ENCODE peak calls at places on chromosomes 4 and X, in nine cellular contexts. Z is breast epithelium, C is endothelial cell of umbilical vein, K is adrenal gland, U is Peyer's patch, H is lower leg skin, M is stomach, J is HCT116, X is transverse colon. L is an unnamed sample.
A peak's percentile ranks its signal among the peaks of the same experiment; 100 is the strongest.

GRCh38 chr4:91127891-91128290 is 1000.7 kb downstream of the CCSER1 start:
- DNase-seq in Z (no peak), C (no peak), K (no peak), U (no peak), H (no peak), M (no peak), J (no peak), X (no peak), L (no peak)

GRCh38 chrX:140762061-140762460 is 52.5 kb downstream of the LINC00632 start:
- DNase-seq in Z (no peak), C (peak; percentile 46), K (peak; percentile 37), U (no peak), H (no peak), M (peak; percentile 38), J (no peak), X (peak; percentile 13), L (no peak)

GRCh38 chr4:165461176-165461835 is 82.5 kb downstream of the CPE start:
- DNase-seq in Z (no peak), C (no peak), K (no peak), U (no peak), H (no peak), M (no peak), J (no peak), X (no peak), L (peak; percentile 18)

GRCh38 chr4:47038263-47038662 is 6.9 kb downstream of the GABRB1 start:
- DNase-seq in Z (no peak), C (no peak), K (no peak), U (no peak), H (no peak), M (no peak), J (no peak), X (no peak), L (no peak)

GRCh38 chr4:100738388-100739165 is 220.8 kb upstream of the EMCN start:
- DNase-seq in Z (no peak), C (peak; percentile 79), K (no peak), U (no peak), H (no peak), M (peak; percentile 31), J (peak; percentile 79), X (peak; percentile 35), L (no peak)

GRCh38 chr4:4582653-4583052 is 40.8 kb upstream of the STX18 start:
- DNase-seq in Z (no peak), C (no peak), K (no peak), U (no peak), H (peak; percentile 28), M (no peak), J (no peak), X (no peak), L (no peak)

GRCh38 chr4:139783761-139784484 is 118.3 kb downstream of the MGST2 start:
- DNase-seq in Z (no peak), C (no peak), K (no peak), U (no peak), H (no peak), M (no peak), J (no peak), X (no peak), L (no peak)

GRCh38 chr4:145347684-145348083 is 134.0 kb upstream of the SMAD1 start:
- DNase-seq in Z (no peak), C (no peak), K (no peak), U (no peak), H (no peak), M (no peak), J (no peak), X (no peak), L (no peak)

GRCh38 chrX:15056044-15056443 is 182.8 kb downstream of the MOSPD2 start:
- DNase-seq in Z (no peak), C (no peak), K (no peak), U (no peak), H (no peak), M (no peak), J (no peak), X (no peak), L (no peak)

GRCh38 chr4:112210777-112211176 is 20.8 kb upstream of the AP1AR start:
- DNase-seq in Z (no peak), C (no peak), K (no peak), U (no peak), H (no peak), M (no peak), J (no peak), X (no peak), L (no peak)

GRCh38 chrX:110316351-110317078 is 1.4 kb downstream of the AMMECR1 start:
- DNase-seq in Z (no peak), C (peak; percentile 40), K (no peak), U (no peak), H (no peak), M (no peak), J (no peak), X (no peak), L (no peak)

GRCh38 chrX:22095306-22095705 is 63.2 kb downstream of the PHEX start:
- DNase-seq in Z (no peak), C (no peak), K (no peak), U (no peak), H (peak; percentile 88), M (no peak), J (no peak), X (peak; percentile 10), L (peak; percentile 15)

GRCh38 chrX:136765957-136766356 is 14.8 kb downstream of the ARHGEF6 start:
- DNase-seq in Z (no peak), C (no peak), K (peak; percentile 28), U (no peak), H (no peak), M (no peak), J (no peak), X (no peak), L (no peak)

GRCh38 chrX:136759968-136760367 is 20.8 kb downstream of the ARHGEF6 start:
- DNase-seq in Z (no peak), C (peak; percentile 6), K (no peak), U (no peak), H (no peak), M (no peak), J (no peak), X (no peak), L (no peak)

GRCh38 chrX:136764206-136764605 is 16.5 kb downstream of the ARHGEF6 start:
- DNase-seq in Z (no peak), C (no peak), K (no peak), U (no peak), H (no peak), M (no peak), J (no peak), X (no peak), L (no peak)

GRCh38 chrX:136762820-136763452 is 17.8 kb downstream of the ARHGEF6 start:
- DNase-seq in Z (no peak), C (no peak), K (no peak), U (no peak), H (no peak), M (no peak), J (no peak), X (no peak), L (no peak)

DNA sequence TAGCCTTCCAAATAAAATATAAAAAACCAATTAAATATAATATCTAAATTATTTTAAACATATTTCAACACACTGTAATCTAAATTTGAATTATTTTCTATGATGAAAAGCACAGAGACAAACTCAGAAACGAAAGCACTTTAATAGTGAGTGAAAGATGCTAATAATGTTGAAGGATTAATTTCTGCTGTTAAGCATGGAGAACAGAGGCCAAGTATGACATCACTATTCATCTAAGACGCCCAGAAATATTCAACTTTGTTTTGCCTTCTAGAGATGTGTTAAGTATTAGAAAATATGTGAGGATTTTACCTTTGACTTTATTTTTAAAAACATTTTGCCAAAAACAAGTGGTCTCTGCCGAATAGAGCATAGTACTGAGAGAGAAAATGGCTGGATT is 19.3 kb downstream of the ARHGEF6 start:
- DNase-seq in Z (no peak), C (no peak), K (no peak), U (no peak), H (no peak), M (no peak), J (no peak), X (no peak), L (no peak)
- H3K4me3 ChIP-seq in Z (no peak overlapping the region), C (no peak overlapping the region), K (no peak overlapping the region), U (no peak overlapping the region), H (no peak overlapping the region), M (no peak overlapping the region), J (no peak overlapping the region), X (no peak overlapping the region), L (no peak overlapping the region)

DNA sequence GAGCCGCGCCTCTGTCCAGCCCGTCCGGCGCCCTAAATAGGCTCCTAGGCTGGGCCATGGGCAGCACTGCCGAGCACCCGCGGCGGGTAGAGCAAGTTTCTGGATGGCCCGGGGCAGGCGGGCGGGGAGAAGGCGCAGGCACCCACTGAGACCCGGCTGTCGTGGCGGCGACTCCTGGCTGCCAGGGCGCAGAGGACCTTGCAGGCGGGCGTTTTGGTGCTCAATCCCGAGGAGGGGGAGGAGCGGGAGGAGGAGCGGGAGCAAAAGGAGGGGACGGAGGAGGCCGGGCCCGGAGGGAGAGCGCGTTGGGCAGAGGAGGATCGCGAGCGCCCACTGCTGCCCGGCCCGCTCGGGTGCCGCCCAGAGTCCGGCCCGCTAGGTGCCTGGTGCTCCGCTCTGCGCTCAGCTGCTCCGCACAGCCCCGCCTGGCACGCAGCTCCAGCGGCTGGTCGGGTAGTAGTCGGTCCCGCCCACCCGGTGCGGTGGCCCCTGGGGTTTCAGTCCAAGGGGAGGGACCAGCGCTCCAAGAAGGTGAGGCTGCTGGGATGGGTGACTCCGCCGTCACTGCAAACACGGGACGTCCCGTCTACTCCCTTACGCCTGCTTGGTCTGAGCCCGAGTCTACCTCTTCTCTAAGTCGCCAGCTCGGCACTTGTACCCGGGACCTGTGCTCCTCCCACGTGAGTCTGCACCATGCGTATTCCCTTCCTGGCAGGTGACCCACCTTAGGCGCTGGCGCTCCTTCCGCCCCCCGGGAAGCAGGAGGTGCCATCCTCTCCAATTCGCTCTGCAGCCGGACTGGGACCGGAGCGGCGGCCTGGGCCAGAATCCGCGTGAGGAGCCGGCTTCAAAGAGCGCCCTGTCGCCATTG is at the start of gene HS3ST1:
- DNase-seq in Z (peak; percentile 70), C (peak; percentile 75), K (peak; percentile 90), U (peak; percentile 66), H (peak; percentile 94), M (peak; percentile 90), J (peak; percentile 94), X (peak; percentile 91), L (peak; percentile 49)
- TF ChIP-seq POLR2A in Z (no peak), C (no peak), K (no peak), U (peak; percentile 75), H (no peak), M (peak; percentile 33), J (peak; percentile 54), X (peak; percentile 78), L (no peak)

DNA sequence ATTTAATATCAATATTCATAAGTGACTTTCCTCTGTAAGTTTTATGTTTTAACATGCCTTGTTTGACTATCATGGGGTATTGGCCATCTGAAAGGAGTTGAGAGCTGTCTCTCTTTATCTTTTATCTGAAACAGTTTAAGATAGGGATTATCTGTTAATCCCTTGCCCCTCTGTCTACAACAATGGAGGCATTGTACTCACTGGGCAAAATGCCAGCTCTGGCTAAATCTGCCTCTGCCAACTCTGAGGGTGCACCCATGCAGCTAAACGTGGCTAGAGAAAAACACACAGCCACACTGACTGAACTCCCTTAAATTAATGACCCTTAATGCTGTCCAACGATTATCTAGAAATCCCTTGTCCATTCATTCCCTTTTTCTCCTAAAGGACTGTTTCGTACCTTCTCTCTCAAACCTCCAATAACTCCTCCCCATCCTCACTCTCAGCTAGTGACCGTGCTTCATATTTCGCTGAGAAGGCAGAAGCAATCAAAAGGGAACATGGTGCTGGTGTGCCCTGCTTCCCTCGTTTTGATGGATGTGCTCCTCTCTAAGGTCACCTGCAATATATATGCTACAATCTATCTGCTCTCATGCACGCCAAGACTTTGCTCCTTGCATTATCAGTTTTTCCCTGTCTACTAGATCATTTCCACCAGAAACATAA is 10.3 kb downstream of the PHKA2 start:
- DNase-seq in Z (no peak), C (no peak), K (no peak), U (no peak), H (no peak), M (no peak), J (no peak), X (peak; percentile 23), L (no peak)
- TF ChIP-seq CTCF in Z (no peak), C (no peak), K (no peak), U (no peak), H (no peak), M (no peak), J (no peak), X (no peak), L (no peak)

GRCh38 chr4:27049101-27049829 is 188.6 kb downstream of the STIM2 start:
- DNase-seq in Z (no peak), C (no peak), K (no peak), U (no peak), H (peak; percentile 37), M (no peak), J (no peak), X (no peak), L (no peak)
- H3K4me3 ChIP-seq in Z (no peak overlapping the region), C (no peak overlapping the region), K (no peak overlapping the region), U (no peak overlapping the region), H (no peak overlapping the region), M (no peak overlapping the region), J (no peak overlapping the region), X (no peak overlapping the region), L (no peak overlapping the region)